ENCODE peak calls at places on chromosomes 6 and 20, in six cellular contexts. R is GM06990; I is AG09309; N is activated CD4-positive, alpha-beta T cell treated with anti-CD3 and anti-CD28 coated beads, Interleukin-2, amount 50 U/mL, for 4 hours; M is kidney glomerular epithelial cell; J is astrocyte of the hippocampus. F is an unnamed sample.

GRCh38 chr6:57307850-57308249 is 9.6 kb upstream of the PRIM2 start:
- DNase-seq in I (no peak), M (no peak), J (no peak), R (no peak), N (no peak), F (no peak)

GRCh38 chr20:51497542-51498467 is 44.7 kb downstream of the NFATC2 start:
- DNase-seq in J (no peak), I (no peak), N (peak), R (peak), M (no peak), F (no peak)

GRCh38 chr6:38273325-38273724 is 366.4 kb downstream of the BTBD9 start:
- DNase-seq in R (no peak), J (peak), N (no peak), M (no peak), I (peak), F (no peak)

GRCh38 chr6:30060634-30060981 is 457 bp upstream of the POLR1H start:
- DNase-seq in N (no peak), R (peak), M (no peak), J (peak), I (no peak), F (no peak)

GRCh38 chr6:134217110-134217509 is 100.8 kb downstream of the SGK1 start:
- DNase-seq in J (no peak), N (no peak), R (no peak), I (no peak), M (no peak), F (peak)

GRCh38 chr6:130900913-130901312 is 73.7 kb downstream of the SMLR1 start:
- DNase-seq in R (no peak), N (no peak), M (no peak), J (peak), I (no peak), F (peak)

GRCh38 chr6:7270320-7271204 is 42.4 kb downstream of the SSR1 start:
- DNase-seq in I (no peak), M (no peak), R (no peak), J (no peak), N (no peak), F (no peak)

GRCh38 chr6:20757761-20758160 is 223.5 kb downstream of the CDKAL1 start:
- DNase-seq in N (no peak), I (peak), M (peak), R (no peak), J (no peak), F (peak)

GRCh38 chr6:105799051-105799450 is 287.1 kb upstream of the PRDM1 start:
- DNase-seq in I (no peak), J (peak), R (no peak), M (no peak), N (no peak), F (no peak)

GRCh38 chr20:8903655-8904605 is 165.0 kb upstream of the PLCB4 start:
- DNase-seq in J (no peak), R (no peak), I (no peak), N (no peak), M (no peak), F (no peak)

GRCh38 chr6:25403150-25403549 is 124.0 kb downstream of the CARMIL1 start:
- DNase-seq in J (no peak), I (no peak), N (no peak), M (no peak), R (no peak), F (no peak)

GRCh38 chr20:17835941-17836861 is 132.4 kb downstream of the SNX5 start:
- DNase-seq in R (no peak), J (peak), M (no peak), N (no peak), I (peak), F (peak)

GRCh38 chr6:154852700-154853099 is 119.5 kb downstream of the SCAF8 start:
- DNase-seq in M (peak), N (no peak), I (no peak), R (no peak), J (no peak), F (no peak)

GRCh38 chr6:22149501-22150490 is 147.0 kb downstream of the PRL start:
- DNase-seq in J (peak), R (no peak), I (no peak), M (peak), N (no peak), F (peak)

F was measured in stromal cell of bone marrow.